ENCODE peak calls at places on chromosomes 3 and 15, in four cellular contexts. Z, P, M and R are unnamed samples.

GRCh38 chr3:105836533-105836932 is 32.3 kb downstream of the CBLB start:
- DNase-seq in Z (no peak), P (no peak), M (no peak), R (no peak)

GRCh38 chr3:46314517-46314916 is 39.4 kb upstream of the CCR2 start:
- DNase-seq in P (no peak), Z (no peak), M (no peak), R (no peak)

GRCh38 chr3:140573011-140573410 is 104.9 kb upstream of the TRIM42 start:
- DNase-seq in Z (no peak), P (no peak), M (peak; percentile 14), R (no peak)

GRCh38 chr3:31974454-31974853 is 6.6 kb downstream of the OSBPL10 start:
- DNase-seq in Z (no peak), P (no peak), M (no peak), R (no peak)

GRCh38 chr15:68466876-68467275 is 34.9 kb upstream of the ITGA11 start:
- DNase-seq in Z (no peak), M (no peak), P (no peak), R (no peak)

GRCh38 chr3:177982034-177982433 is 554.2 kb upstream of the KCNMB2 start:
- DNase-seq in P (no peak), Z (no peak), M (no peak), R (no peak)

GRCh38 chr15:40105517-40106202 is 3.0 kb downstream of the BMF start:
- DNase-seq in M (no peak), Z (no peak), P (peak; percentile 76), R (no peak)

GRCh38 chr15:101498731-101499480 is 9.4 kb upstream of the PCSK6 start:
- DNase-seq in M (no peak), P (no peak), Z (no peak), R (no peak)

GRCh38 chr3:134517796-134518195 is 31.9 kb downstream of the CEP63 start:
- DNase-seq in Z (no peak), P (no peak), M (no peak), R (no peak)

GRCh38 chr15:87167706-87168105 is 1088.0 kb downstream of the AGBL1 start:
- DNase-seq in P (no peak), Z (no peak), M (no peak), R (no peak)

GRCh38 chr3:46090161-46090591 is 62.9 kb upstream of the XCR1 start:
- DNase-seq in P (no peak), M (no peak), Z (no peak), R (no peak)

GRCh38 chr15:77816983-77817382 is 184.3 kb upstream of the LINGO1 start:
- DNase-seq in P (no peak), Z (peak; percentile 38), M (no peak), R (no peak)

GRCh38 chr15:37122703-37123102 is 22.4 kb upstream of the MEIS2 start:
- DNase-seq in P (no peak), M (no peak), Z (no peak), R (no peak)

GRCh38 chr15:61318802-61319201 is 89.7 kb upstream of the RORA start:
- DNase-seq in M (no peak), P (no peak), Z (no peak), R (no peak)

GRCh38 chr3:128075516-128076464 is 23.6 kb downstream of the SEC61A1 start:
- DNase-seq in Z (peak; percentile 95), P (peak; percentile 91), M (peak; percentile 91), R (peak; percentile 82)

GRCh38 chr15:94745371-94745770 is 514.0 kb downstream of the MCTP2 start:
- DNase-seq in M (no peak), P (no peak), Z (peak; percentile 34), R (no peak)

DNA sequence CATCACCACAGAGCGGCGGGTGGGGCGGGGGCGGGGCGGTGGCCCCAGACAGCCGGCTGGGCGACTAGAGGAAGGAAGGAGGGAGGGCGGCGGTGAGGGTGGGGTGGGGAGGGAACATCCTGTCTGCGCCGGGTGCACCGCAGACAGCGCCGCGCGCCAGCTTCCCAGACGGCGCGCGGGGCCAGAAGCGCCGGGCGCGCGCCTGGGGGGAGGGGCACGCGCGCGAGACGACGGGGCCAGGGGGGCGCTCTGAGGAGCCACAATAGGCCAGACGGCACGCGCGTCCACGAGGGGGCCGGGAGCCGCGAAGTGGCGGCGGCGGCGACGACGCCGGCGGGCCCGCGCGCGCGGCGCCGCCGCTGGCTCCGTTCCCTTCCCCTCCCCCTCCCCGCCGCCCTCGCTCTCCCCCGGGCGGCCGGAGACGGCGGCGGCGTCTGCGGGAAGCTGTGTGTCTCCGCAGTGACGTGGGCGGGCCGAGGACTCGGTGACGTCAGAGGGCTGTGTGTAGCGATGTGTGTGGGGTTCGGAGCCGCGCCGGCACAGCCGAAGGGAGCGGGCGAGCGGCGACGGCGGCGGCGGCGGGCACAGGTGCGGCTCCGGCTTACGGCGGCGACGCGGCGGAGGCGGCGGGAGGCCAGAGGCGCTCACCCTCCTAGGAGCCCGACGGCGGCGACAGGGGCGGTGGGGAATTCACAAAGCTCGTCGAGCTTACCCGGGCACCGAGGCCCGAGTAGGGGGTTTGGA is at the start of gene SKIL:
- DNase-seq in Z (peak; percentile 98), M (peak; percentile 99), P (peak; percentile 87), R (peak; percentile 100)
- TF ChIP-seq CTCF in Z (no peak), M (peak; percentile 38), P (no peak), R (no peak)

GRCh38 chr3:108103971-108104797 is 13.4 kb upstream of the CD47 start:
- DNase-seq in M (peak; percentile 9), P (no peak), Z (no peak), R (no peak)
- TF ChIP-seq CTCF in M (no peak), P (no peak), Z (no peak), R (no peak)

DNA sequence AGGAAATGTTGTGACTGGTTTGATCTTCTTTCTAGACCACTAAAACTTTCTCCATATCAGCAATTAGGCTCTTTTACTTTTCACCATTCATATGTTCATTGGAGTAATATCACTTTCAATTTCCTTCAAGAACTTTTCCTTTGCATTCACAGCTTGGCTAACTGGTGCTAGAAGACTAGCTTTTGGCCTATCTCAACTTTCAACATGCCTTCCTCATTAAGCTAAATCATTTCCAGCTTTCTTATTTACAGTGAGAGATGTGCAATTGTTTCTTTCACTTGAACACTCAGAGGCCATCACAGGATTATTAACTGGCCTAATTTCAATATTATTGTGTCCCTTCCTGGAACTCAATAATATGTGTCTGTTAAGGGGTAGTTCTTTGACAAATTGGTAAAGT is 42.8 kb upstream of the PLOD2 start:
- DNase-seq in P (no peak), Z (no peak), M (no peak), R (no peak)
- TF ChIP-seq CTCF in P (no peak), Z (no peak), M (no peak), R (no peak)

DNA sequence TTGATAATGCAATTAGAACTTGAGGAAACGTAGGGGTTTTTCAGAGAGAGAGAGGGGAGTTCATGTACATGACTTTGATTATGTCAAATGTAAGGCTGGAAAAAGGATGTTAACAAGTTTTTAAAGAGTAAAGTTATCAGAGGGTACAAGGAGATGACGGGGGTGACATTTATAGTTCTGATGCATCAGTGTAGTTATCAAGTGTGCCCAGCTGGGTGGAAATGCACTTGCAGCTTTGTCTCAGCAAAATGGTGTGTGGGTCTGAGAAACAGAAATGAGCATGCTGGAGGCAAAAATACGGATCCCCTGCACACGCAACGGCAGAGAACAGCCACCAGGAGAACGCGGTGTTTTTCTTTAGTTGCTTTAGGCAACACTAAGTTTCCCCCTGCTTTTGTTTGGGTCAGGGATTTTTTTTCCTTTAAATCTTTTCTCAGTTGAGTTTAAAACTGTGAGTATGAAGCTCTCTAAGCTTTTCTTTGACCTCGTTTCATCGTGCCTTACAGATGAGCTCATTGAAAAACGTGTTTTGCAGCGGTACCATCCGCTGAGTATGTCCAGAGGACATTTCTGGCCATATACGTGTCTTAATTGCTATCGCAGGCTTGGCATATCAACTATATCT is 205.4 kb downstream of the PDZRN3 start:
- DNase-seq in Z (peak; percentile 19), P (no peak), M (no peak), R (no peak)
- TF ChIP-seq CTCF in Z (peak; percentile 41), P (no peak), M (no peak), R (no peak)

DNA sequence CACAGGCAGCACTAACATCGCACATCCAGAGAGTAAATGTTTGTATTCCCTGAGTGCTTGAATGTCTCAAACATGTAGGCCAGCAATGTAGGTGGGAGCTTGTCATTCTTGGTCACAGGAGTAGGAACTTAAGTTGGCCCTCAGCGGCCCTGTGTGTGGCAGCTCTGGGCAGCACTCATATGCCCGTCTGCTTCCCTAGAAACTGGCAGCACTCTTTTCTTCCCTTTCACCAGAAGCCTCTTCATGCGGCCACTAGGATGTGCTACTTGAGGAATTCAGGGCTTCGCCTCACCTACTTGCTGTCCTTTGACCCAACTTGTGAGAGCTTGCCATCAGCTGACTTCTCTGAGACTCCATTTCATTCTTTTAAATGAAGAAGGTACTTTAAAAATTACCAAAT is 69.5 kb downstream of the TIPARP start:
- DNase-seq in P (no peak), Z (peak; percentile 23), M (no peak), R (no peak)
- TF ChIP-seq CTCF in P (no peak), Z (peak; percentile 22), M (no peak), R (no peak)

DNA sequence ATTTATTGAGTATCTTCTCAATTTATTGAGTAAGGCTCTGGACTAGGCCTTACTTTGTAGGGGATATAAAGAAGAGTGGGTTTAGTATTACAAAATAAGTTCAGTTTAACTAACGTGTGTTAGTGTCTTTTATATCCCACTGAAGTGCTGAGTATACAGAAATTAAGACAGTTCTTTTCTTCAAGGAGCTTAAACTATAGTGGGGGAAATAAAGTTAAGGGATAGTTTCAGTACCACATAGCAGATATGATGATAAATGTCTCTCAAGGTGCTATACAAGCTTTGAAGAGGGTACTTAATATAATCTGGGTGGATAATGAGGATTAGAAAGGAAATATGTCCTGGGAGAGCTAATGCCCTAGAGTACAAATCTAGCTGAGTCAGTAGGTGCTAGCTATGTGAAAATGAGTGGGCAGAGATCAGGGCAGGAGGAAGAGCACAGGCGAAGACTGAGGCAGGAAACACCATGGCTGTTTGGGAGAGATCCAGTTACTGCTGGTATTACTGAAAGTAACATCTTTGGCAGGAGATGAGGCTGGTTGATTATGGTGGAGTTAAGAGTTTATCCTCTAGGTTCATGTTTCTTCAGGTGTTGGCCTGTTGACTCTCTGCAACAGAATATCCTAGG is 46.0 kb downstream of the TEX9 start:
- DNase-seq in Z (no peak), P (no peak), M (no peak), R (no peak)
- TF ChIP-seq CTCF in Z (no peak), P (no peak), M (no peak), R (no peak)

DNA sequence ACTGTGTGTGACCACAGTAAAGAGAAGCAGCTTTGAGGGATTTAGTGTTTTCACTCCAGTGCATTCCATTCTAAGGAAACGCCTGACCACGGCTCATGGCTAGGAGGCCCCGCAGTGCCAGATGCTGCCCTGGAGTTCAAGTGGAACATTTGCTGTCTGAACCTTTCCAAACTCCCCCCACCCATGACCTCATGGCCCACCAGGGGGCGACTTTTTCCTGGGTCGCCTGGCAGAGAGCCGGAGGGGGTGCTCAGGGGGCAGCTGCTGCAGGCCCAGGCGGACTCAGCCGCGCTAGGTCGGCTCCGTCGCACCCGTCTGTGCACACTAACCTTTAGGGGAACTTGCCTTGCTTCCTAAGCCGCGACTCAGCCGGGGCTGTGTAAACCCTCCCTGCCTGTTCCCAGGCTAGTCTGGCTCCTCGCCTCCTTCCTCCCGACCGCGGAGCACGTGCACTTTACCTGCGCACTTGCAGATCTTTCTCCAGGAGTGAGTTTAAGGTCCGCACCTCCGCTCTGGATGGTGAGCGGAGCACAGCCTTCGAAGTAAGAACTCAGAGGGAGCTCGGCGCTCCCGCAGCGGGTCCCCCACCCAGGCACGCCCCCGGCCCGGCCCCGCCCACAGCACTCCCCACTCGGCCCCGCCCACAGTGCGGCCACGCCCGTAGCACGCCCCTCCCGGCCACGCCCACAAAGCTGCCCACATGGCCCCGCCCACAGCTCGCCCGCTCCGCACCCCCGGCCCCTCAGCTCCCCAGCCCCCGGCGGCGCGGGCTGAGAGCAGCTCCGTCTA is at the start of gene OCA2:
- DNase-seq in P (peak; percentile 75), M (peak; percentile 74), Z (peak; percentile 91), R (no peak)
- TF ChIP-seq CTCF in P (peak; percentile 37), M (no peak), Z (peak; percentile 50), R (no peak)